ENCODE peak calls at places on chromosomes 1 and 21, in ten cellular contexts. One of them, this sample, is unnamed.

GRCh38 chr1:3597599-3597964 is 13.7 kb downstream of the MEGF6 start:
- DNase-seq in vagina: no peak
- DNase-seq in IMR-90: no peak
- DNase-seq in A549: no peak
- DNase-seq in breast epithelium: no peak
- DNase-seq in ovary: no peak
- DNase-seq in adrenal gland: no peak
- DNase-seq in heart left ventricle: no peak
- DNase-seq in body of pancreas: no peak
- DNase-seq in GM12878: no peak
- DNase-seq in this sample: no peak

GRCh38 chr1:226047495-226047894 is 15.0 kb upstream of the H3-3A start:
- DNase-seq in vagina: no peak
- DNase-seq in IMR-90: peak
- DNase-seq in A549: no peak
- DNase-seq in breast epithelium: no peak
- DNase-seq in ovary: no peak
- DNase-seq in adrenal gland: no peak
- DNase-seq in heart left ventricle: no peak
- DNase-seq in body of pancreas: no peak
- DNase-seq in GM12878: no peak
- DNase-seq in this sample: no peak

GRCh38 chr1:177255411-177255810 is 84.7 kb downstream of the BRINP2 start:
- DNase-seq in vagina: no peak
- DNase-seq in IMR-90: peak
- DNase-seq in A549: no peak
- DNase-seq in breast epithelium: no peak
- DNase-seq in ovary: no peak
- DNase-seq in adrenal gland: no peak
- DNase-seq in heart left ventricle: no peak
- DNase-seq in body of pancreas: no peak
- DNase-seq in GM12878: no peak
- DNase-seq in this sample: no peak

GRCh38 chr1:48556161-48556850 is 84.3 kb upstream of the SPATA6 start:
- DNase-seq in vagina: no peak
- DNase-seq in IMR-90: no peak
- DNase-seq in A549: no peak
- DNase-seq in breast epithelium: no peak
- DNase-seq in ovary: no peak
- DNase-seq in adrenal gland: no peak
- DNase-seq in heart left ventricle: no peak
- DNase-seq in body of pancreas: no peak
- DNase-seq in GM12878: no peak
- DNase-seq in this sample: no peak

GRCh38 chr1:168303716-168304540 is 23.3 kb downstream of the TBX19 start:
- DNase-seq in vagina: no peak
- DNase-seq in IMR-90: no peak
- DNase-seq in A549: no peak
- DNase-seq in breast epithelium: no peak
- DNase-seq in ovary: no peak
- DNase-seq in adrenal gland: no peak
- DNase-seq in heart left ventricle: no peak
- DNase-seq in body of pancreas: no peak
- DNase-seq in GM12878: no peak
- DNase-seq in this sample: no peak

GRCh38 chr1:232853994-232854532 is 48.8 kb downstream of the MAP10 start:
- DNase-seq in vagina: no peak
- DNase-seq in IMR-90: peak
- DNase-seq in A549: no peak
- DNase-seq in breast epithelium: no peak
- DNase-seq in ovary: no peak
- DNase-seq in adrenal gland: no peak
- DNase-seq in heart left ventricle: no peak
- DNase-seq in body of pancreas: no peak
- DNase-seq in GM12878: no peak
- DNase-seq in this sample: no peak

GRCh38 chr21:42055425-42055824 is 15.7 kb upstream of the UMODL1 start:
- DNase-seq in vagina: no peak
- DNase-seq in IMR-90: no peak
- DNase-seq in A549: no peak
- DNase-seq in breast epithelium: no peak
- DNase-seq in ovary: no peak
- DNase-seq in adrenal gland: no peak
- DNase-seq in heart left ventricle: no peak
- DNase-seq in body of pancreas: no peak
- DNase-seq in GM12878: no peak
- DNase-seq in this sample: no peak

GRCh38 chr1:26134466-26134865 is 22.8 kb downstream of the PDIK1L start:
- DNase-seq in vagina: no peak
- DNase-seq in IMR-90: no peak
- DNase-seq in A549: no peak
- DNase-seq in breast epithelium: no peak
- DNase-seq in ovary: no peak
- DNase-seq in adrenal gland: no peak
- DNase-seq in heart left ventricle: no peak
- DNase-seq in body of pancreas: no peak
- DNase-seq in GM12878: no peak
- DNase-seq in this sample: no peak

GRCh38 chr1:215606564-215607168 is 39.6 kb downstream of the KCTD3 start:
- DNase-seq in vagina: no peak
- DNase-seq in IMR-90: peak
- DNase-seq in A549: peak
- DNase-seq in breast epithelium: no peak
- DNase-seq in ovary: no peak
- DNase-seq in adrenal gland: no peak
- DNase-seq in heart left ventricle: no peak
- DNase-seq in body of pancreas: no peak
- DNase-seq in GM12878: no peak
- DNase-seq in this sample: no peak

GRCh38 chr1:26098602-26099001 is 13.0 kb upstream of the PDIK1L start:
- DNase-seq in vagina: no peak
- DNase-seq in IMR-90: no peak
- DNase-seq in A549: no peak
- DNase-seq in breast epithelium: no peak
- DNase-seq in ovary: no peak
- DNase-seq in adrenal gland: no peak
- DNase-seq in heart left ventricle: no peak
- DNase-seq in body of pancreas: no peak
- DNase-seq in GM12878: no peak
- DNase-seq in this sample: no peak

GRCh38 chr1:218344814-218345672 is at the start of gene TGFB2:
- DNase-seq in vagina: no peak
- DNase-seq in IMR-90: peak
- DNase-seq in A549: peak
- DNase-seq in breast epithelium: peak
- DNase-seq in ovary: peak
- DNase-seq in adrenal gland: peak
- DNase-seq in heart left ventricle: peak
- DNase-seq in body of pancreas: peak
- DNase-seq in GM12878: no peak
- DNase-seq in this sample: peak

GRCh38 chr1:19336543-19336942 is 24.4 kb downstream of the SLC66A1 start:
- DNase-seq in vagina: no peak
- DNase-seq in IMR-90: peak
- DNase-seq in A549: no peak
- DNase-seq in breast epithelium: no peak
- DNase-seq in ovary: no peak
- DNase-seq in adrenal gland: no peak
- DNase-seq in heart left ventricle: no peak
- DNase-seq in body of pancreas: no peak
- DNase-seq in GM12878: no peak
- DNase-seq in this sample: no peak

DNA sequence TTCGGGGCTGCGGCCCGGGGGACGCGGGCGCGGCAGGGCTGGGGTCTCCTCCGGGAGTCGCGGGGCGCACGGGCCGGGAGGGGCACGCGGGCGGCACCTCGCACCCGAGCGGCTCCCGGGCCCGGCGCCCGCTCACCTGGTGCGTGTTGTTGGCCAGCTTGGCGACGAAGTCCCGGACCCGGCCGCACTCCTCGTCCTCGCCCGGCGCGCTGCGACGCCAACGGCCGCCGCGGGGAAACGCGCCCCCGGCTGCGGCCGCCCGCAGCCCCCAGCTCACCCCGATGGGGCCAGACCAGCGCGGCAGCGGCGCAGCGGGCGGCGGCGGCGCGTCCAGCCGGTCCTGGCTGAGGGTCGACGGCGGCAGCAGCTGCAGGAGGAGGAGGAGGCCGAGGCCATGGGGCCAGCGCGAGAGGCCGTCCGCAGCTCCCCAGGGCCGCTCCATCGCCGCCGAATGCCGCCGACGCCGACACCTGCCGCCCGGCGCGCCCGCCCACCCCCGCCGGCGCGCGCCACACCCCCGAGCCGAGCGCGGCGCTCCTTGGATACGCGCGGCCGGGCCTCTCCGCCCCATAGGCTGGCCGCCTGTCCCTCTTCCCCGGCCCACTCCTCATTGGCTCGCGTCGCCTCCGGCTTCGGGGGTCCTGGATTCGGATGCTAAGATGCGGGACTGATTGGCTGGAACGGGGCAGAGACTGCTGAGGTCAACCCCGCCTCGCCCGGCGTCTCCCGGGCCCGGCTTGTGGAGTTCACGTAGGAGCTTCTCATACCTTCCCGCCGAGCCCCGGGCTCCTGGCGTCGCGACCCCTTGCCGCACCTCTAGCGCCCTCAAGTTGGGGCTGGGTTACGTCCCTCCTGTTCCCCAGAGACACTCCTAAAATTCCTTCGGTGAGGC is at the start of gene SORT1:
- DNase-seq in vagina: no peak
- DNase-seq in IMR-90: peak
- DNase-seq in A549: peak
- DNase-seq in breast epithelium: peak
- DNase-seq in ovary: peak
- DNase-seq in adrenal gland: peak
- DNase-seq in heart left ventricle: peak
- DNase-seq in body of pancreas: peak
- DNase-seq in GM12878: no peak
- DNase-seq in this sample: peak
- TF ChIP-seq POLR2A in vagina: peak
- TF ChIP-seq POLR2A in IMR-90: peak
- TF ChIP-seq POLR2A in A549: peak
- TF ChIP-seq POLR2A in breast epithelium: no peak
- TF ChIP-seq POLR2A in ovary: no peak
- TF ChIP-seq POLR2A in adrenal gland: no peak
- TF ChIP-seq POLR2A in heart left ventricle: peak
- TF ChIP-seq POLR2A in body of pancreas: peak
- TF ChIP-seq POLR2A in GM12878: peak
- TF ChIP-seq POLR2A in this sample: peak

DNA sequence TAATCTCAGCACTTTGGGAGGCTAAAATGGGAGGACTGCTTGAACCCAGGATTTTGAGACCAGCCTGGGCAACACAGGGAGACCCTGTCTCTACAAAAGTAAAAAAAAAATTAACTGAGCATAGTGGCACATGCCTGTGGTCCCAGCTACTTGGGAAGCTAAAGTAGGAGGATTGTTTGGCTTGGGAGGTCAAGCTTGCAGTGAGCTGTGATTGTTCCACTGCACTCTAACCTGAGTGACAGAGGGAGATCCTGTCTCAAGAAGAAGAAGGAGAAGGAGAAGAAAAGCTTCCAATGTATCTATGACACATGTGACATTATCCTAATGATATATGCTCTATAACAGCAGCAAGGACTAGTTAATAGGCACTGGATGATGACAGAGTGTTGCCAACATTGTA is 20.1 kb upstream of the ARHGAP29 start:
- DNase-seq in vagina: no peak
- DNase-seq in IMR-90: no peak
- DNase-seq in A549: no peak
- DNase-seq in breast epithelium: no peak
- DNase-seq in ovary: no peak
- DNase-seq in adrenal gland: no peak
- DNase-seq in heart left ventricle: no peak
- DNase-seq in body of pancreas: no peak
- DNase-seq in GM12878: no peak
- DNase-seq in this sample: no peak
- H3K27ac ChIP-seq in vagina: no peak
- H3K27ac ChIP-seq in IMR-90: no peak
- H3K27ac ChIP-seq in A549: no peak
- H3K27ac ChIP-seq in breast epithelium: peak
- H3K27ac ChIP-seq in ovary: no peak
- H3K27ac ChIP-seq in adrenal gland: no peak
- H3K27ac ChIP-seq in heart left ventricle: no peak
- H3K27ac ChIP-seq in body of pancreas: no peak
- H3K27ac ChIP-seq in GM12878: no peak
- H3K27ac ChIP-seq in this sample: no peak

GRCh38 chr1:167220537-167221125 is at the start of gene POU2F1:
- DNase-seq in vagina: peak
- DNase-seq in IMR-90: peak
- DNase-seq in A549: peak
- DNase-seq in breast epithelium: peak
- DNase-seq in ovary: peak
- DNase-seq in adrenal gland: peak
- DNase-seq in heart left ventricle: peak
- DNase-seq in body of pancreas: peak
- DNase-seq in GM12878: peak
- DNase-seq in this sample: peak
- TF ChIP-seq POLR2A in vagina: peak
- TF ChIP-seq POLR2A in IMR-90: peak
- TF ChIP-seq POLR2A in A549: peak
- TF ChIP-seq POLR2A in breast epithelium: peak
- TF ChIP-seq POLR2A in ovary: peak
- TF ChIP-seq POLR2A in adrenal gland: peak
- TF ChIP-seq POLR2A in heart left ventricle: peak
- TF ChIP-seq POLR2A in body of pancreas: peak
- TF ChIP-seq POLR2A in GM12878: no peak
- TF ChIP-seq POLR2A in this sample: peak

GRCh38 chr21:45123440-45123839 is 49.1 kb downstream of the ADARB1 start:
- DNase-seq in vagina: no peak
- DNase-seq in IMR-90: no peak
- DNase-seq in A549: no peak
- DNase-seq in breast epithelium: no peak
- DNase-seq in ovary: no peak
- DNase-seq in adrenal gland: no peak
- DNase-seq in heart left ventricle: no peak
- DNase-seq in body of pancreas: no peak
- DNase-seq in GM12878: no peak
- DNase-seq in this sample: no peak

GRCh38 chr21:45126085-45126687 is 51.8 kb downstream of the ADARB1 start:
- DNase-seq in vagina: no peak
- DNase-seq in IMR-90: no peak
- DNase-seq in A549: no peak
- DNase-seq in breast epithelium: no peak
- DNase-seq in ovary: no peak
- DNase-seq in adrenal gland: no peak
- DNase-seq in heart left ventricle: no peak
- DNase-seq in body of pancreas: no peak
- DNase-seq in GM12878: no peak
- DNase-seq in this sample: no peak

GRCh38 chr21:45124596-45124995 is 50.2 kb downstream of the ADARB1 start:
- DNase-seq in vagina: no peak
- DNase-seq in IMR-90: no peak
- DNase-seq in A549: no peak
- DNase-seq in breast epithelium: no peak
- DNase-seq in ovary: no peak
- DNase-seq in adrenal gland: no peak
- DNase-seq in heart left ventricle: no peak
- DNase-seq in body of pancreas: no peak
- DNase-seq in GM12878: no peak
- DNase-seq in this sample: no peak

GRCh38 chr21:45126983-45127382 is 52.6 kb downstream of the ADARB1 start:
- DNase-seq in vagina: no peak
- DNase-seq in IMR-90: no peak
- DNase-seq in A549: no peak
- DNase-seq in breast epithelium: no peak
- DNase-seq in ovary: no peak
- DNase-seq in adrenal gland: no peak
- DNase-seq in heart left ventricle: no peak
- DNase-seq in body of pancreas: no peak
- DNase-seq in GM12878: no peak
- DNase-seq in this sample: no peak

GRCh38 chr21:45125347-45125746 is 51.0 kb downstream of the ADARB1 start:
- DNase-seq in vagina: no peak
- DNase-seq in IMR-90: no peak
- DNase-seq in A549: no peak
- DNase-seq in breast epithelium: no peak
- DNase-seq in ovary: no peak
- DNase-seq in adrenal gland: no peak
- DNase-seq in heart left ventricle: no peak
- DNase-seq in body of pancreas: no peak
- DNase-seq in GM12878: no peak
- DNase-seq in this sample: no peak
- H3K27ac ChIP-seq in vagina: no peak
- H3K27ac ChIP-seq in IMR-90: no peak
- H3K27ac ChIP-seq in A549: no peak
- H3K27ac ChIP-seq in breast epithelium: no peak
- H3K27ac ChIP-seq in ovary: no peak
- H3K27ac ChIP-seq in adrenal gland: no peak
- H3K27ac ChIP-seq in heart left ventricle: no peak
- H3K27ac ChIP-seq in body of pancreas: no peak
- H3K27ac ChIP-seq in GM12878: no peak
- H3K27ac ChIP-seq in this sample: no peak

This sample was measured in tibial nerve.